ENCODE peak calls at places on chromosomes 4 and X, in five cellular contexts. U, Z, T, O and A are unnamed samples. For H3K4me1, the result is how much of the 10 kb centered on the place peaks cover.

GRCh38 chr4:11485926-11486325 is 57.2 kb upstream of the HS3ST1 start:
- DNase-seq in U (no peak), Z (no peak), T (no peak), O (no peak), A (no peak)

GRCh38 chr4:148109216-148109615 is 333.0 kb downstream of the NR3C2 start:
- DNase-seq in U (no peak), Z (no peak), T (no peak), O (no peak), A (no peak)

GRCh38 chr4:26105815-26106699 is 192.0 kb downstream of the SMIM20 start:
- DNase-seq in U (no peak), Z (no peak), T (no peak), O (no peak), A (no peak)

GRCh38 chr4:99945718-99946345 is 586 bp downstream of the DNAJB14 start:
- DNase-seq in U (no peak), Z (peak), T (peak), O (no peak), A (peak)

GRCh38 chr4:173334891-173335754 is 965 bp upstream of the HMGB2 start:
- DNase-seq in U (peak), Z (peak), T (peak), O (peak), A (peak)

GRCh38 chr4:138659640-138660325 is 355.8 kb upstream of the NOCT start:
- DNase-seq in U (no peak), Z (no peak), T (no peak), O (peak), A (no peak)

GRCh38 chr4:78938868-78939666 is at the start of gene PAQR3:
- DNase-seq in U (peak), Z (peak), T (peak), O (peak), A (peak)

GRCh38 chr4:105453550-105454201 is 20.2 kb downstream of the PPA2 start:
- DNase-seq in U (no peak), Z (no peak), T (no peak), O (no peak), A (no peak)

GRCh38 chrX:31423575-31424284 is 351.9 kb upstream of the FTHL17 start:
- DNase-seq in U (no peak), Z (peak), T (peak), O (peak), A (peak)

GRCh38 chr4:176436500-176436973 is 116.8 kb downstream of the SPCS3 start:
- DNase-seq in U (no peak), Z (peak), T (no peak), O (no peak), A (no peak)

GRCh38 chr4:10115657-10116624 is 658 bp downstream of the WDR1 start:
- DNase-seq in U (peak), Z (peak), T (peak), O (peak), A (peak)

GRCh38 chr4:185307136-185307950 is 88.4 kb downstream of the LRP2BP start:
- DNase-seq in U (no peak), Z (peak), T (no peak), O (peak), A (no peak)

GRCh38 chrX:11193035-11193469 is 81.9 kb downstream of the HCCS start:
- DNase-seq in U (no peak), Z (no peak), T (no peak), O (no peak), A (no peak)

GRCh38 chrX:149221246-149221645 is 283.9 kb downstream of the IDS start:
- DNase-seq in U (no peak), Z (no peak), T (no peak), O (no peak), A (no peak)

GRCh38 chr4:109729155-109729562 is 711 bp downstream of the PLA2G12A start:
- DNase-seq in U (no peak), Z (no peak), T (peak), O (peak), A (no peak)

GRCh38 chr4:67459164-67459563 is 86.1 kb downstream of the CENPC start:
- DNase-seq in U (no peak), Z (no peak), T (no peak), O (no peak), A (no peak)

GRCh38 chr4:57078685-57079521 is 31.3 kb downstream of the IGFBP7 start:
- DNase-seq in U (peak), Z (no peak), T (no peak), O (peak), A (no peak)

GRCh38 chr4:147801820-147802219 is 69.9 kb downstream of the ARHGAP10 start:
- DNase-seq in U (no peak), Z (no peak), T (no peak), O (peak), A (no peak)

GRCh38 chrX:154096140-154097002 is 1.1 kb downstream of the MECP2 start:
- DNase-seq in U (peak), Z (peak), T (no peak), O (peak), A (no peak)

GRCh38 chr4:149223659-149224058 is 592.0 kb downstream of the IQCM start:
- DNase-seq in U (no peak), Z (no peak), T (no peak), O (no peak), A (no peak)

GRCh38 chrX:56788229-56788628 is 59.2 kb downstream of the NBDY start:
- DNase-seq in U (peak), Z (peak), T (peak), O (no peak), A (no peak)

GRCh38 chr4:101197350-101197749 is 150.0 kb downstream of the PPP3CA start:
- DNase-seq in U (no peak), Z (no peak), T (no peak), O (no peak), A (no peak)

GRCh38 chrX:134948333-134949241 is 42.2 kb upstream of the SMIM10 start:
- DNase-seq in U (no peak), Z (no peak), T (no peak), O (no peak), A (no peak)

GRCh38 chrX:102835504-102836146 is 101.4 kb upstream of the RAB40AL start:
- DNase-seq in U (no peak), Z (peak), T (peak), O (peak), A (no peak)

GRCh38 chr4:153988446-153988845 is 199.6 kb upstream of the SFRP2 start:
- DNase-seq in U (no peak), Z (no peak), T (no peak), O (no peak), A (no peak)

GRCh38 chr4:103773691-103774231 is 54.0 kb upstream of the TACR3 start:
- DNase-seq in U (no peak), Z (no peak), T (no peak), O (no peak), A (no peak)

GRCh38 chrX:39261446-39262147 is 460.3 kb downstream of the MID1IP1 start:
- DNase-seq in U (no peak), Z (peak), T (peak), O (peak), A (no peak)

GRCh38 chr4:27205994-27206393 is 345.4 kb downstream of the STIM2 start:
- DNase-seq in U (no peak), Z (no peak), T (no peak), O (no peak), A (no peak)

GRCh38 chr4:107755841-107756356 is 35.9 kb upstream of the PAPSS1 start:
- DNase-seq in U (no peak), Z (peak), T (no peak), O (no peak), A (no peak)

GRCh38 chrX:46208225-46208854 is 336.9 kb downstream of the ZNF674 start:
- DNase-seq in U (no peak), Z (peak), T (no peak), O (no peak), A (no peak)

GRCh38 chrX:56503941-56504673 is 59.3 kb upstream of the UBQLN2 start:
- DNase-seq in U (no peak), Z (no peak), T (peak), O (no peak), A (no peak)

GRCh38 chr4:26870576-26871260 is 10.1 kb downstream of the STIM2 start:
- DNase-seq in U (no peak), Z (no peak), T (no peak), O (no peak), A (no peak)

GRCh38 chr4:17865866-17866363 is 55.1 kb downstream of the NCAPG start:
- DNase-seq in U (no peak), Z (no peak), T (no peak), O (no peak), A (no peak)

GRCh38 chr4:180434131-180434895 is 1808.9 kb upstream of the TENM3 start:
- DNase-seq in U (no peak), Z (no peak), T (no peak), O (no peak), A (no peak)

GRCh38 chr4:6188687-6189305 is 11.6 kb downstream of the JAKMIP1 start:
- DNase-seq in U (peak), Z (no peak), T (no peak), O (peak), A (no peak)

GRCh38 chr4:23614284-23614892 is 275.5 kb downstream of the PPARGC1A start:
- DNase-seq in U (no peak), Z (peak), T (peak), O (peak), A (no peak)

GRCh38 chr4:24794111-24794860 is 1.1 kb upstream of the SOD3 start:
- DNase-seq in U (peak), Z (no peak), T (no peak), O (no peak), A (no peak)

GRCh38 chr4:73045894-73046293 is 23.6 kb downstream of the COX18 start:
- DNase-seq in U (no peak), Z (no peak), T (no peak), O (no peak), A (no peak)

GRCh38 chrX:68112321-68112720 is 321.0 kb downstream of the OPHN1 start:
- DNase-seq in U (no peak), Z (no peak), T (no peak), O (peak), A (no peak)

GRCh38 chr4:7887415-7887814 is 52.2 kb downstream of the AFAP1 start:
- DNase-seq in U (no peak), Z (no peak), T (no peak), O (no peak), A (no peak)
- H3K4me1 ChIP-seq in U (under half), Z (under half), T (under half), O (under half), A (under half)

GRCh38 chr4:2797545-2798305 is 4.8 kb downstream of the SH3BP2 start:
- DNase-seq in U (peak), Z (no peak), T (no peak), O (peak), A (peak)
- H3K4me3 ChIP-seq in U (no peak), Z (no peak), T (no peak), O (no peak), A (no peak)

GRCh38 chr4:82892467-82892802 is 1.5 kb upstream of the SEC31A start:
- DNase-seq in U (no peak), Z (no peak), T (no peak), O (no peak), A (no peak)
- H3K9ac ChIP-seq in U (no peak), Z (no peak), T (peak), O (no peak), A (no peak)

DNA sequence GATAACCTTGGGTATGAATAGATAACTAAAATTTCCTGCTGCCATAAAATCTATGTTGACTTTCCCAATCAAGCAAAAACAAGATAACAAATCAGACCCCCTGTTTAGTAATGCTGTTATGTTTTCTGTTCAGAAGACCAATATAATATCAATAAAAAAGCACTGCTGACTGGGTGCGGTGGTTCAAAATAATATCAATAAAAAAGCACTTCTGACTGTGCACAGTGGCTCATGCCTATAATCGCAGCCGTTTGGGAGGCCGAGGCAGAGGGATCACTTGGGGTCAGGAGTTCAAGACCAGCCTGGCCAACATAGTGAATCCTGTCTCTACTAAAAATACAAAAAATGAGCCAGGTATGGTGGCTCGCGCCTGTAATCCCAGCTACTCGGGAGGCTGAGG is 36.7 kb downstream of the ANTXR2 start:
- DNase-seq in U (no peak), Z (no peak), T (no peak), O (no peak), A (peak)
- H3K4me1 ChIP-seq in U (under half), Z (under half), T (under half), O (under half), A (under half)

DNA sequence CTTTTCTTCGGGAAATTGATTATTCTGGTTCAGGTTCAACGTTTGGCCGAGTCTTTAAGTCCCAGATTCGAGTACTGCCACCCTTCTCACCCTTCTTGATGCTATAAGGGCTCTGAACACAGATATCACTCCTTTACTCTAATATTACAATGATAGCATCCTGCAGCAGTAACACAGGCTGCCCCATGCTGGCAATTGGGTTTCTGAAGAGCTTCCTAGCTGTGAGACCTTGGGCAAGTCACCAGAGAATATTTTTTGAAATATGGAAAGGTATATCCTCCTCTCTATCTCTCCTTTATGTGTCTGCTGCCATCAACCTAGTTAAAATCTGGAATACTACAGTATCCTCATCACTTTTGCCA is 297 bp upstream of the MTMR8 start:
- DNase-seq in U (no peak), Z (no peak), T (no peak), O (no peak), A (no peak)
- H3K4me3 ChIP-seq in U (peak), Z (peak), T (peak), O (peak), A (peak)

DNA sequence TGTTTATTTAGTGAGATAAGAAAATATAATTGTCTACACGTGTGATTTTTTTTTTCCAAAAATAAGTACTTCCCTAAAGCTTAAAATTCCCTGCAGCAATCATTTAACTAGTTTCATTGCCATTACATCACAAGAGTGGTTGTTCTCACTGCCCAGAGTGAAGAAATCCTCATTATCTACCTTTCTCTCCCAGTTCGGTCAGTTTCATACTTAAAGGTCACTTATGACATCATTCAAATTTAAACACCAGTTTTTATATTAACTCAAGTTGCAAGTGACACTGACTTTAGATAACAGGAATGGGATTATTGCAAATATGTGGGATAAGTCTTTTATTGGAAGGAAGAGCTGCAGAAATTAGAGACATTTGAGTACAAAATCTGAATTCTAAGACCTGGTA is 1699.8 kb upstream of the IGFBP7 start:
- DNase-seq in U (no peak), Z (no peak), T (no peak), O (no peak), A (no peak)
- H3K9ac ChIP-seq in U (no peak), Z (no peak), T (no peak), O (no peak), A (no peak)

DNA sequence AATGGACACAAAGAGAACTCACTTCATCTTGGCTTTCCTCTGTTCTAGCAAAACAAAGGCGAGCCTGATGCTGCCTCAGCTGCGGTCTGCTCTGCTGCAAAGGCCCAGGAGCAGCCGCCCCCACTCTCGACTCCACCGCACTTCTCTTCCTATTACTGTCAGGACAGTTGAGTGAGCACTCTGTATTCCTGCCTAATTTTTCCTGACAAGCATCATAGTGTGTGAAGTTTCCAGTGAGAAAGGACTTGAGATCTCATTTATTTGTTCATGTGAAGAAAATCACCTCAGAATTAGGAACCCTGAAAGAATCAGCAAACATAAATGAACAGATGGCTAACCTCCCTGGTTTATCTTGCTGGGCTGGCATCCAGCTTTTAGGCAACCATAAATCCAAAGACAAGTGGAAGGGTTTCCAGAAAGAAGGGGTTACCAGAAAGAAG is 15.6 kb downstream of the SCARB2 start:
- DNase-seq in U (peak), Z (peak), T (no peak), O (peak), A (no peak)
- H3K4me1 ChIP-seq in U (under half), Z (half or more), T (under half), O (under half), A (under half)

GRCh38 chr4:123555500-123556273 is 159.1 kb downstream of the SPRY1 start:
- DNase-seq in U (peak), Z (no peak), T (no peak), O (no peak), A (peak)

GRCh38 chr4:123553733-123554132 is 157.1 kb downstream of the SPRY1 start:
- DNase-seq in U (no peak), Z (no peak), T (no peak), O (no peak), A (no peak)

GRCh38 chr4:123556526-123556925 is 159.9 kb downstream of the SPRY1 start:
- DNase-seq in U (no peak), Z (no peak), T (no peak), O (no peak), A (no peak)

GRCh38 chr4:123554263-123554662 is 157.7 kb downstream of the SPRY1 start:
- DNase-seq in U (no peak), Z (no peak), T (no peak), O (no peak), A (no peak)

GRCh38 chr4:123554819-123555499 is 158.4 kb downstream of the SPRY1 start:
- DNase-seq in U (no peak), Z (no peak), T (no peak), O (no peak), A (peak)
- H3K4me3 ChIP-seq in U (no peak), Z (no peak), T (no peak), O (no peak), A (no peak)

DNA sequence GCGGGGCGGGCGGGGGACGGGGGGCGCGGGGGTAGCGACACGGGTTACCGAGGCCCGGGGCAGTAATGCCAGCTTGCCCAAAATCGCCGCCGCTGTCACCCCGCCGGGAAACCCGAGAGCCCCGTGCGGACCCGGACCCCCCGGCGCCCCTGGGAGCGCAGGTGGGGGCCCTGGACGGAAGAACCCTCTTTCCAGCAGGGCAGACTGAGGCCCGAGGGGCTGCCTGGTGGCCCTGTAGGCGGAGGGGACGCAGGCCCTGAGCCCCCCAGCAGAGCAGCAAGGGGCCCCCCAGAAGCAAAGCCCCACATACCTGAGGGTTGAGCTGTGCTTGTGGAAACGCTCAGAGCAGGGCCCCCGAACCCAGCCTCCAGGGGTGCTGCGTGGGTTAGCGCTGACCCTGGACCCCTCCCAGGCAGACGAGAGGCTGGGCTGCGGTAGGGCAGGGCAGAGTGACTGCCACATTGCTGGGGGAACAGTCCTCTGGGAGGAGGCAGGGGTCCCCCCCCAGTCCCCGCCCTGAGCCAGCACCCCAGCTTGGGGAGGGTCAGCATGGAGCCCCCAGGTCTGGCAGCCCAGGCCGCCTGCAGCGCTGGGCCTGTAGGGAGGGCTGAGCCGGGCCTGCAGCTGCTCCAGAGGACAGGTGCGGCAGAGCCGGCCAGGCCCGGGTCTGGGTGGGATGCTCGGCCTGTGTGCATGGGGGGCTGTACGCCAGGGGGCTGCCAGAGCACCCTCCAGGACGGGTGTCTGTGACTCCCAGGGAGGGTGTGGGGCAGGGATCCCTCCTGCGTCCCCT is 646 bp downstream of the DOK7 start:
- DNase-seq in U (peak), Z (no peak), T (no peak), O (no peak), A (no peak)
- H3K9ac ChIP-seq in U (no peak), Z (no peak), T (no peak), O (no peak), A (no peak)

GRCh38 chrX:37679230-37679629 is 6.4 kb upstream of the XK start:
- DNase-seq in U (no peak), Z (no peak), T (no peak), O (no peak), A (no peak)
- H3K4me1 ChIP-seq in U (under half), Z (half or more), T (under half), O (under half), A (under half)